ENCODE peak calls at places on chromosomes 4 and X, in five cellular contexts. Y, L, Z, B and A are unnamed samples.
A peak's percentile ranks its signal among the peaks of the same experiment; 100 is the strongest.

GRCh38 chrX:39456894-39457600 is 640.7 kb downstream of the BCOR start:
- DNase-seq in Y (no peak), B (no peak), Z (no peak), L (no peak), A (no peak)

GRCh38 chrX:29348288-29348687 is 761.0 kb downstream of the IL1RAPL1 start:
- DNase-seq in Y (peak; percentile 4), L (no peak), B (no peak), Z (no peak), A (peak; percentile 83)

GRCh38 chr4:171035909-171036308 is 777.3 kb upstream of the GALNTL6 start:
- DNase-seq in B (no peak), Z (no peak), L (no peak), Y (no peak), A (no peak)

GRCh38 chr4:96593422-96593821 is 753.5 kb downstream of the PDHA2 start:
- DNase-seq in B (no peak), Y (no peak), Z (no peak), L (no peak), A (no peak)

GRCh38 chr4:617644-618330 is 7.6 kb upstream of the PDE6B start:
- DNase-seq in Y (no peak), L (no peak), Z (no peak), B (no peak), A (peak; percentile 60)

GRCh38 chrX:28639502-28639901 is 52.3 kb downstream of the IL1RAPL1 start:
- DNase-seq in Z (no peak), L (no peak), B (no peak), Y (peak; percentile 3), A (no peak)

GRCh38 chr4:183602444-183603102 is 56.4 kb downstream of the RWDD4 start:
- DNase-seq in Z (peak; percentile 55), L (peak; percentile 30), B (no peak), Y (peak; percentile 33), A (peak; percentile 54)

GRCh38 chr4:147060171-147060931 is 114.7 kb upstream of the TTC29 start:
- DNase-seq in Y (peak; percentile 81), Z (no peak), B (peak; percentile 67), L (peak; percentile 5), A (no peak)

GRCh38 chr4:92047209-92047877 is 256.4 kb upstream of the GRID2 start:
- DNase-seq in L (peak; percentile 29), B (no peak), Y (peak; percentile 1), Z (no peak), A (peak; percentile 55)

GRCh38 chr4:185269286-185269685 is 59.9 kb downstream of the SNX25 start:
- DNase-seq in B (no peak), Z (no peak), L (no peak), Y (no peak), A (no peak)

GRCh38 chr4:3868841-3869572 is 102.8 kb downstream of the ADRA2C start:
- DNase-seq in Y (no peak), L (no peak), B (no peak), Z (no peak), A (no peak)

GRCh38 chr4:114077610-114078009 is 98.2 kb upstream of the ARSJ start:
- DNase-seq in L (peak; percentile 81), Z (no peak), B (no peak), Y (peak; percentile 92), A (no peak)

GRCh38 chrX:154117566-154117965 is 20.0 kb upstream of the MECP2 start:
- DNase-seq in L (no peak), Y (no peak), Z (no peak), B (no peak), A (no peak)

GRCh38 chr4:94698187-94698586 is 59.6 kb upstream of the BMPR1B start:
- DNase-seq in Z (no peak), B (no peak), L (no peak), Y (no peak), A (no peak)
- H2BK15ac ChIP-seq in Z (no peak overlapping the region), B (no peak overlapping the region), L (no peak overlapping the region), Y (no peak overlapping the region), A (no peak overlapping the region)

DNA sequence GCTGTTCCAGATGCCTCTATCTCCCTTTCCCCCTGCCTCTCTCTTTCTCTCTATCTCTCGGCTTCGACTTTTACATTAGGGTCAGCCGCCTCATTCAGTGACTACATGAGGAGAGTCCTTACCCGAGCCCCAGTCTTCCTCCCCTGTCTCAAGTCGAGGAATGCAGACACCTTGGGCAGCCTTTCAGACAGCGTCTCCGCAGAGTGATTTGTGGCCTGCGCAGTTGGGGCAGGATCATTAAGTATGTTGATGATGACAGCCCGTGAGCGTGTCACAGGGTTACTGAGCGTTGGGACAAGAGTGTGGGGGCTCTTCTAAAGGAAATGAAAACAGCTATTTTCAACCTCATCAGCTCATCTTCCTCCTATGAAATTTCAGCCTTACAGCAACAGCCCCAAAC is 312.1 kb upstream of the GATB start:
- DNase-seq in Y (no peak), B (no peak), L (no peak), Z (no peak), A (peak; percentile 18)
- H3K4me2 ChIP-seq in Y (no peak overlapping the region), B (no peak overlapping the region), L (no peak overlapping the region), Z (no peak overlapping the region), A (no peak overlapping the region)

GRCh38 chr4:142406917-142407501 is 439.1 kb downstream of the INPP4B start:
- DNase-seq in B (no peak), Z (no peak), L (no peak), Y (no peak), A (no peak)
- H2BK5ac ChIP-seq in B (no peak overlapping the region), Z (no peak overlapping the region), L (peak overlapping the region; percentile 70), Y (peak overlapping the region; percentile 42), A (no peak overlapping the region)

GRCh38 chr4:71855944-71856343 is 72.1 kb upstream of the GC start:
- DNase-seq in Y (no peak), B (no peak), Z (no peak), L (no peak), A (peak; percentile 21)
- H2BK15ac ChIP-seq in Y (no peak overlapping the region), B (no peak overlapping the region), Z (no peak overlapping the region), L (no peak overlapping the region), A (no peak overlapping the region)

GRCh38 chr4:110096406-110096805 is 102.0 kb downstream of the ELOVL6 start:
- DNase-seq in Z (no peak), L (no peak), Y (no peak), B (no peak), A (no peak)

GRCh38 chr4:110087116-110087708 is 111.2 kb downstream of the ELOVL6 start:
- DNase-seq in Y (peak; percentile 83), B (no peak), L (peak; percentile 64), Z (no peak), A (no peak)

GRCh38 chr4:110092646-110093045 is 105.8 kb downstream of the ELOVL6 start:
- DNase-seq in Y (peak; percentile 38), Z (no peak), B (no peak), L (no peak), A (no peak)

GRCh38 chr4:110088670-110089069 is 109.7 kb downstream of the ELOVL6 start:
- DNase-seq in L (peak; percentile 81), Z (no peak), B (no peak), Y (peak; percentile 76), A (peak; percentile 85)

DNA sequence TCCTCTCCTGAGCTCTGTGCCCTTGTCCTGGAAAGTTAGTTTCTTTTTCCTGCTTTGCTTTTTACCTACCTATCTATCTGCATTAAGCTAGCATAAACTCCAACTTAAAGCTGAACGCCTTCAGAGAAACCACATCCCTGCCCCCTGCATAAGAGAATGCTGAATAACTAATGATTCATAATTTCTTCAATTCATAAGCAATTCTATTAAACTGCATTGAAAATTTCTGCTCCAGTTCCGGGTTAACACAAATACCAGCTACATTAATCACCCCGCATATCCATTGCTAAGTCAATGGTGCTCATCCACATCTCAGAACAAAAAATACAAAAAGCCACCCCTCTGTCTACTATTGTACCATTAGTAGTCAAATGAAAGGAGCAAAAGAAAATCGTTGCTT is 107.0 kb downstream of the ELOVL6 start:
- DNase-seq in Z (no peak), L (peak; percentile 34), Y (peak; percentile 88), B (no peak), A (no peak)
- H3K4me2 ChIP-seq in Z (no peak overlapping the region), L (peak overlapping the region; percentile 18), Y (peak overlapping the region; percentile 93), B (no peak overlapping the region), A (no peak overlapping the region)